ENCODE peak calls at places on chromosome 12, in ten cellular contexts. R is D341Med, V is substantia nigra, W is pancreas, G is activated gamma-delta T cell treated with Interleukin-2 at 50 U/mL for 16 hours, C is Kasumi-1, T is COR-L47, Y is NCI-H2171 treated with DMSO at 0.1 percent for 48 hours, I is fibroblast of gingiva, M is T-helper 2 cell. N is an unnamed sample.

GRCh38 chr12:15787801-15788200 is 1.4 kb downstream of the EPS8 start:
- DNase-seq in R (no peak), V (no peak), W (no peak), G (no peak), C (no peak), T (no peak), Y (no peak), I (no peak), M (no peak), N (no peak)

GRCh38 chr12:103844296-103844695 is 3.3 kb upstream of the NT5DC3 start:
- DNase-seq in R (no peak), V (no peak), W (no peak), G (no peak), C (no peak), T (no peak), Y (no peak), I (no peak), M (no peak), N (no peak)

GRCh38 chr12:122306407-122306806 is 40.1 kb upstream of the VPS33A start:
- DNase-seq in R (no peak), V (no peak), W (no peak), G (no peak), C (no peak), T (no peak), Y (no peak), I (no peak), M (no peak), N (no peak)

GRCh38 chr12:120628919-120629318 is 11.5 kb upstream of the CABP1 start:
- DNase-seq in R (no peak), V (no peak), W (no peak), G (no peak), C (no peak), T (no peak), Y (peak; percentile 15), I (no peak), M (no peak), N (no peak)

GRCh38 chr12:115204957-115205754 is 521.2 kb upstream of the TBX3 start:
- DNase-seq in R (no peak), V (no peak), W (no peak), G (no peak), C (no peak), T (no peak), Y (no peak), I (peak; percentile 40), M (no peak), N (no peak)

GRCh38 chr12:27580561-27581330 is 56.7 kb downstream of the PPFIBP1 start:
- DNase-seq in R (no peak), V (no peak), W (no peak), G (no peak), C (no peak), T (no peak), Y (peak; percentile 56), I (no peak), M (no peak), N (no peak)

GRCh38 chr12:93614917-93615596 is 42.6 kb downstream of the SOCS2 start:
- DNase-seq in R (no peak), V (no peak), W (no peak), G (no peak), C (no peak), T (no peak), Y (no peak), I (no peak), M (no peak), N (no peak)

GRCh38 chr12:56346663-56347062 is 8.0 kb downstream of the IL23A start:
- DNase-seq in R (no peak), V (no peak), W (no peak), G (peak; percentile 8), C (no peak), T (no peak), Y (no peak), I (no peak), M (no peak), N (no peak)

GRCh38 chr12:96448287-96448686 is 41.1 kb upstream of the CFAP54 start:
- DNase-seq in R (no peak), V (no peak), W (no peak), G (no peak), C (no peak), T (no peak), Y (no peak), I (no peak), M (no peak), N (peak; percentile 26)

GRCh38 chr12:109534456-109534855 is 38.8 kb downstream of the MMAB start:
- DNase-seq in R (no peak), V (no peak), W (no peak), G (no peak), C (no peak), T (no peak), Y (no peak), I (no peak), M (no peak), N (no peak)

GRCh38 chr12:93736640-93737178 is 59.5 kb downstream of the CRADD start:
- DNase-seq in R (no peak), V (no peak), W (no peak), G (no peak), C (no peak), T (no peak), Y (no peak), I (no peak), M (no peak), N (no peak)

GRCh38 chr12:49200882-49201594 is 12.2 kb upstream of the TUBA1A start:
- DNase-seq in R (peak; percentile 59), V (no peak), W (no peak), G (no peak), C (peak; percentile 66), T (peak; percentile 75), Y (peak; percentile 99), I (peak; percentile 76), M (no peak), N (no peak)

GRCh38 chr12:92573104-92573503 is 129.7 kb upstream of the PLEKHG7 start:
- DNase-seq in R (no peak), V (no peak), W (peak; percentile 24), G (no peak), C (no peak), T (no peak), Y (no peak), I (no peak), M (no peak), N (no peak)

GRCh38 chr12:85823436-85824179 is 12.6 kb downstream of the RASSF9 start:
- DNase-seq in R (no peak), V (no peak), W (no peak), G (no peak), C (no peak), T (no peak), Y (no peak), I (peak; percentile 50), M (no peak), N (no peak)

GRCh38 chr12:108784270-108784669 is 53.0 kb upstream of the CORO1C start:
- DNase-seq in R (no peak), V (no peak), W (no peak), G (no peak), C (no peak), T (peak; percentile 91), Y (no peak), I (no peak), M (no peak), N (no peak)

GRCh38 chr12:121513464-121514183 is 67.2 kb downstream of the KDM2B start:
- DNase-seq in R (no peak), V (no peak), W (no peak), G (no peak), C (no peak), T (peak; percentile 15), Y (no peak), I (no peak), M (no peak), N (no peak)

GRCh38 chr12:100715976-100716657 is 78.5 kb upstream of the ANO4 start:
- DNase-seq in R (peak; percentile 27), V (no peak), W (no peak), G (no peak), C (no peak), T (no peak), Y (no peak), I (no peak), M (no peak), N (no peak)

GRCh38 chr12:123790901-123791486 is 28.9 kb downstream of the DNAH10 start:
- DNase-seq in R (no peak), V (no peak), W (no peak), G (no peak), C (no peak), T (no peak), Y (no peak), I (no peak), M (no peak), N (no peak)

GRCh38 chr12:15629108-15629507 is 160.1 kb downstream of the EPS8 start:
- DNase-seq in R (no peak), V (no peak), W (peak; percentile 32), G (no peak), C (no peak), T (no peak), Y (no peak), I (peak; percentile 99), M (no peak), N (peak; percentile 36)

GRCh38 chr12:31887109-31887811 is 72.0 kb upstream of the RESF1 start:
- DNase-seq in R (no peak), V (no peak), W (no peak), G (no peak), C (no peak), T (no peak), Y (no peak), I (no peak), M (no peak), N (no peak)

GRCh38 chr12:59452259-59452658 is 143.6 kb upstream of the SLC16A7 start:
- DNase-seq in R (no peak), V (no peak), W (peak; percentile 21), G (no peak), C (no peak), T (no peak), Y (no peak), I (peak; percentile 75), M (no peak), N (peak; percentile 26)

N was measured in hepatic stellate cell.